ENCODE peak calls at places on chromosomes 16 and 17, in five cellular contexts. X, F, B, T and H are unnamed samples.

GRCh38 chr17:48542956-48543853 is 1.7 kb downstream of the HOXB2 start:
- DNase-seq in T (peak; percentile 47), B (no peak), X (no peak), F (peak; percentile 45), H (peak; percentile 87)

GRCh38 chr17:74454197-74455024 is 12.0 kb upstream of the CD300A start:
- DNase-seq in F (no peak), B (no peak), X (no peak), T (peak; percentile 95), H (peak; percentile 72)

GRCh38 chr17:3911271-3912053 is 4.8 kb downstream of the P2RX1 start:
- DNase-seq in F (no peak), T (no peak), B (no peak), X (peak; percentile 64), H (peak; percentile 72)

GRCh38 chr16:79380990-79381389 is 219.5 kb downstream of the MAF start:
- DNase-seq in B (no peak), F (no peak), T (no peak), X (no peak), H (no peak)

GRCh38 chr16:77569406-77569805 is 134.6 kb upstream of the ADAMTS18 start:
- DNase-seq in F (no peak), B (no peak), X (no peak), T (no peak), H (no peak)

GRCh38 chr17:78454346-78454745 is 75.9 kb downstream of the PGS1 start:
- DNase-seq in B (no peak), F (no peak), T (no peak), X (no peak), H (no peak)

GRCh38 chr17:52419256-52419655 is 260.7 kb upstream of the CA10 start:
- DNase-seq in F (peak; percentile 70), X (no peak), T (no peak), B (no peak), H (no peak)

GRCh38 chr17:28446716-28447395 is 26.6 kb upstream of the SLC13A2 start:
- DNase-seq in F (peak; percentile 45), X (no peak), T (no peak), B (no peak), H (no peak)

DNA sequence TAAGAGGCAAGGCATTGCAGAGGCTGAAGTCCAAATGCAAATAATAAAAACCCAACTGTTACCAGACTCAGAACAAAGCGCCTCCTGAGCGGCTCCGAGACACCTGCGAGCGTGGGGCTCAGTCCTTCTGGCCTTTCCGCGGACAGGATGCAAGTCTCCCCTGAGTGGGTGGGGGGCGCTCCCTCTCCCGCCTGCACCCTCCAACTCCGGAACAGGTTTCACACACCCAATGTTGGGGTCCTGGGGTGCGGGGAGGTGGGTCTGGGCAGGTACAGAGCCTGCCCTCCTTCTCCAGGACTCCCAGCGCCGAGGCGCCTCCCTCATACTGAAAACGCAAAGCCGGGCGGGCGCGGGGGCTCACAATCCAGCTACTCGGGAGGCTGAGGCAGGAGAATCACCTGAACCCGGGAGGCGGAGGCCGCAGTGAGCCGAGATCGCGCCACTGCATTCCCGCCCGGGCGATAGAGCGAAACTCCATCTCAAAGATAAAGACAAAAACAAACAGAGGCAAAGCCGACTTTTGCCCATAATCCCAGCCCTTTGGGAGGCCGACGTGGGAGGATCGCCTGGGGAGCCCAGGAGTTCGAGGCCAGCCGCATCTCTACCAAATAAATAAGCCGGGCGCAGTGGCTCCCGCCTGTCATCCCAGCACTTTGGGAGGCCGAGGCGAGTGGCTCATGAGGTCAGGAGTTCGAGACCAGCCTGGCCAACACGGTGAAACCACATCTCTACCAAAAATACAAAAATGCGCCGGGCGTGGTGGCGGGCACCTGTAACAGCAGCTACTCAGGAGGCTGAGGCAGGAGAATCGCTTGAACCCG is 893 bp downstream of the GINS2 start:
- DNase-seq in F (no peak), T (no peak), B (no peak), X (no peak), H (peak; percentile 64)
- H3K4me3 ChIP-seq in F (peak overlapping the region; percentile 80), T (peak overlapping the region; percentile 74), B (peak overlapping the region; percentile 55), X (peak overlapping the region; percentile 78), H (peak overlapping the region; percentile 80)

GRCh38 chr16:27333549-27333948 is 19.8 kb downstream of the IL4R start:
- DNase-seq in T (no peak), F (no peak), B (no peak), X (no peak), H (no peak)

GRCh38 chr16:27335349-27336052 is 21.7 kb downstream of the IL4R start:
- DNase-seq in X (no peak), T (no peak), B (no peak), F (no peak), H (no peak)

GRCh38 chr16:27334874-27335273 is 21.1 kb downstream of the IL4R start:
- DNase-seq in B (no peak), F (no peak), T (no peak), X (no peak), H (no peak)

GRCh38 chr16:27333104-27333503 is 19.3 kb downstream of the IL4R start:
- DNase-seq in F (no peak), B (no peak), X (no peak), T (no peak), H (no peak)

DNA sequence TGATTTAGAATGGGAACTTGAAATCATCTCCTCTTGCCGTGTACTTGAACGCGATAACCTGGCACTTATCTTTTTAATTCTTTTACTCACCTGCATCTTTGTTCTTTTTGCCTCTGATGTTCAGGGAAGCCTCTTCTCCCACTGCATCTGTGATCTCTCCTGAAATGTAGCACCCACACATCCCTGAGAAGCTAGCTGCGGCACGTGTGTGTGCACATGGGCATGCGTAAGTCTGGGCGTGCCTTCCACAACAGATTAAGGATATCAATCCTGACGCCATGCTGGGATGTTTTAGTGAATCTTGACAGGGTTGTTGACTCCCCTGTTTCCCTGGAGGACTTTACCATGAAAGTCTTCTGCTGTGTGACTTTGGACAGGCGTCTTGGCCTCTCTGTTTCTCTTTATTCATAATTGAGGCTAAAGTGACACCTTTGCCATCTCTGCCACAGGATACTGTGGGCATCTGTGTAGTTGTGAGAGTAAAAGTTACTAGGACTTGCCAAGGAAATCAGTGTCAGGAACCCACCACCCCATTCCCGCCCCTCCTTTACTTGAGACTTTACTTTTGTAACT is 20.5 kb downstream of the IL4R start:
- DNase-seq in F (no peak), X (no peak), B (no peak), T (no peak), H (no peak)
- H3K36me3 ChIP-seq in F (peaks cover 5% of the 10 kb centered on the region), X (peaks cover 29% of the 10 kb centered on the region), B (no peaks in the 10 kb centered on the region), T (peaks cover 27% of the 10 kb centered on the region), H (no peaks in the 10 kb centered on the region)

GRCh38 chr17:17691468-17692263 is 10.4 kb downstream of the RAI1 start:
- DNase-seq in T (no peak), F (no peak), X (no peak), B (no peak), H (no peak)

GRCh38 chr17:17694229-17695081 is 13.2 kb downstream of the RAI1 start:
- DNase-seq in F (peak; percentile 78), B (peak; percentile 86), X (peak; percentile 88), T (peak; percentile 76), H (peak; percentile 98)

GRCh38 chr17:17693955-17694228 is 12.6 kb downstream of the RAI1 start:
- DNase-seq in F (no peak), X (no peak), B (no peak), T (no peak), H (peak; percentile 68)

GRCh38 chr17:17692353-17693252 is 11.3 kb downstream of the RAI1 start:
- DNase-seq in X (no peak), B (no peak), F (peak; percentile 31), T (no peak), H (no peak)

DNA sequence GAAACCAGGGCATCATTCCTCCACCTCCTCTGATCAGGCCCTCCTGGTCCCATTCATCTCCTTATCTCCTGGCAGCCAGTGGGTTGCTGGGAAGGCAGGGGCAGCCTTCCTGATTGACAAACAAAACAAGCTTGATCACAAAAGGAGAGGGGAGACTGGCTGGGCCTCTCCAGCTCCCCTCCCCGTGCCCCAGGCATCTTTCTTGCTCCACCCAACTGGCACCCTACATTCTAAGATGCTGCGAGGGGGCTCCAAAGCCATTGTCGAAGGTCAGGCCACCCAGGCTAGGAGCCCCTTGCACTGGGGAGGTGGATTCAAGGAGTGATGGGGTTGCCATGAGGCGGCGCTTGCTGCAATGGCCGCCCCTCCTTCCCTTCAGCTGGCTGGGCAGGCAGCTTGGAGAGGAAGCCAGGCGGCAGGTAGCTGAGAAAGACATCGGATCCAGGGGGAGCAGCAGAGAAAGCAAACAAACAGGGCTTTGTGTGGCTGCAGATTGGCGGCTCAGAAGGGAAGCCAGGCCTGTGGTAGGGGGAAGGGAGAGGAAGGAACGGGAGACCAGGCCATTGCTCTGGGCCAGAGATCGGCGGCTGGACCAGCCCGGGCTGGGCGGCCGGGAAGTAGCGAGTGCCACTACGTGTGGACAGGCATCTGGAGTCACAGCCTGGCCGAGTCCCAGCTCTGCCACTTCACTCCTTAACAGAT is 12.1 kb downstream of the RAI1 start:
- DNase-seq in X (peak; percentile 86), T (peak; percentile 70), B (no peak), F (peak; percentile 74), H (peak; percentile 85)
- H3K4me3 ChIP-seq in X (peak overlapping the region; percentile 66), T (peak overlapping the region; percentile 73), B (peak overlapping the region; percentile 53), F (peak overlapping the region; percentile 86), H (no peak overlapping the region)

GRCh38 chr17:67212716-67213417 is 32.1 kb downstream of the HELZ start:
- DNase-seq in X (no peak), F (peak; percentile 50), B (no peak), T (no peak), H (no peak)
- H3K36me3 ChIP-seq in X (peaks cover under 1% of the 10 kb centered on the region), F (peaks cover 15% of the 10 kb centered on the region), B (no peaks in the 10 kb centered on the region), T (peaks cover 37% of the 10 kb centered on the region), H (peaks cover 4% of the 10 kb centered on the region)

GRCh38 chr16:49836668-49837067 is 19.2 kb downstream of the ZNF423 start:
- DNase-seq in B (no peak), F (no peak), T (no peak), X (peak; percentile 68), H (peak; percentile 36)

GRCh38 chr16:49837673-49838360 is 18.1 kb downstream of the ZNF423 start:
- DNase-seq in B (no peak), X (no peak), F (no peak), T (no peak), H (peak; percentile 57)

GRCh38 chr16:49838361-49838638 is 17.6 kb downstream of the ZNF423 start:
- DNase-seq in F (no peak), T (no peak), X (no peak), B (no peak), H (peak; percentile 84)

GRCh38 chr16:49839462-49839825 is 16.5 kb downstream of the ZNF423 start:
- DNase-seq in T (no peak), X (no peak), B (no peak), F (no peak), H (peak; percentile 73)

DNA sequence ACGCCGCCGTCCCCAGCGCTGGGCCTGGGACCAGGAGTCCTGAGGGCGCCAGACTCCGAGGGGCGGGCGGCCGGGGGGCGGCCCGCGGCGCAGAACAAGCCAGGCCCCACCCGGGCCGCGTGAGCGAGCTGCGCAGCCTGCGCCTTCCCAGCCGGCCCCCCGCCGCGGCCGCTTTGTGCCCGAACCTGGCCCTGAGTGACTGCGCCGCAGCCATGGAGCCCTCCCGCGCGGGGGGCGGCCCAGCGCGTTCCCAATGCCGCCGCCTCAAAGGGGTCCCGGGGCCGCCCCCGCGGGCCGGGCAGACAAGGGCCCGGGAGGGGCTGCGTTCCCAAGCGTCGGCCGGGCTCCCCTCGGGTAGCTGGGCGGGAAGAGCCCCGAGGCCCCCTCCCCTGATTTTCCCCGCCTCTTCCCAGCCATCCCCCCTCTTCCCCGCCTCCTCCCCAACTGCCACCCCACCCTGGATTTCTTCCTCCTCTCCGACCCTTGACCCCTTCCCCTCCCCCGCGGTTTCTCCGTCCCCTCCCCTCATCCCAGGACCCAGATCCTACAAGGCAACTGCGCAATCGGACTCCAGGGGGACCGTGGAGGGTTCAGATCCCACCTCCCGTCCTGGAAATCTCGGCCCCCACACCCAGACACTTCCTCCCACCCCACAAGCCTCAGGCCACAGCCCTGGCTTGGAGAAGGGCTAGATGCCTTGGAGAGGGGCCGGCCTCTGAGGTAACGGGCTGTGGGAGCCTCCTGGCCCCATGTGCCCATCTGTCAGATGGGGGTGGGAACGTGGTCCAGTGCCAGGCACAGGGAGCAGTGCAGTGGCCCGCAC is 17.1 kb downstream of the ZNF423 start:
- DNase-seq in T (no peak), B (peak; percentile 49), X (no peak), F (no peak), H (peak; percentile 90)
- H3K4me3 ChIP-seq in T (peak overlapping the region; percentile 57), B (peak overlapping the region; percentile 25), X (no peak overlapping the region), F (no peak overlapping the region), H (peak overlapping the region; percentile 41)

GRCh38 chr16:81936209-81936608 is 75.1 kb downstream of the SDR42E1 start:
- DNase-seq in X (peak; percentile 39), T (no peak), F (no peak), B (no peak), H (no peak)
- H3K36me3 ChIP-seq in X (no peaks in the 10 kb centered on the region), T (no peaks in the 10 kb centered on the region), F (no peaks in the 10 kb centered on the region), B (no peaks in the 10 kb centered on the region), H (peaks cover 2% of the 10 kb centered on the region)